ENCODE peak calls at places on chromosomes 13 and 19, in four cellular contexts. One of them, this sample, is unnamed.

GRCh38 chr13:96100457-96101220 is 10.7 kb downstream of the HS6ST3 start:
- DNase-seq in neuronal stem cell: no peak
- DNase-seq in H9: no peak
- DNase-seq in trophoblast cell: no peak
- DNase-seq in this sample: peak

GRCh38 chr19:33395561-33396550 is 22.3 kb downstream of the CEBPG start:
- DNase-seq in neuronal stem cell: no peak
- DNase-seq in H9: no peak
- DNase-seq in trophoblast cell: no peak
- DNase-seq in this sample: no peak

GRCh38 chr13:108877300-108877699 is 247.9 kb downstream of the MYO16 start:
- DNase-seq in neuronal stem cell: no peak
- DNase-seq in H9: no peak
- DNase-seq in trophoblast cell: no peak
- DNase-seq in this sample: no peak

GRCh38 chr19:45601524-45602522 is at the start of gene GPR4:
- DNase-seq in neuronal stem cell: no peak
- DNase-seq in H9: peak
- DNase-seq in trophoblast cell: no peak
- DNase-seq in this sample: peak

GRCh38 chr19:44753932-44754742 is 5.6 kb downstream of the BCL3 start:
- DNase-seq in neuronal stem cell: no peak
- DNase-seq in H9: peak
- DNase-seq in trophoblast cell: peak
- DNase-seq in this sample: peak

GRCh38 chr13:32733685-32734084 is 147.4 kb downstream of the PDS5B start:
- DNase-seq in neuronal stem cell: no peak
- DNase-seq in H9: no peak
- DNase-seq in trophoblast cell: no peak
- DNase-seq in this sample: no peak

GRCh38 chr19:48963371-48964204 is 1.5 kb upstream of the FTL start:
- DNase-seq in neuronal stem cell: peak
- DNase-seq in H9: peak
- DNase-seq in trophoblast cell: no peak
- DNase-seq in this sample: peak

GRCh38 chr13:51230473-51231105 is 8.4 kb downstream of the FAM124A start:
- DNase-seq in neuronal stem cell: no peak
- DNase-seq in H9: peak
- DNase-seq in trophoblast cell: no peak
- DNase-seq in this sample: no peak

GRCh38 chr13:75307370-75307984 is 174.5 kb downstream of the TBC1D4 start:
- DNase-seq in neuronal stem cell: no peak
- DNase-seq in H9: no peak
- DNase-seq in trophoblast cell: no peak
- DNase-seq in this sample: no peak

DNA sequence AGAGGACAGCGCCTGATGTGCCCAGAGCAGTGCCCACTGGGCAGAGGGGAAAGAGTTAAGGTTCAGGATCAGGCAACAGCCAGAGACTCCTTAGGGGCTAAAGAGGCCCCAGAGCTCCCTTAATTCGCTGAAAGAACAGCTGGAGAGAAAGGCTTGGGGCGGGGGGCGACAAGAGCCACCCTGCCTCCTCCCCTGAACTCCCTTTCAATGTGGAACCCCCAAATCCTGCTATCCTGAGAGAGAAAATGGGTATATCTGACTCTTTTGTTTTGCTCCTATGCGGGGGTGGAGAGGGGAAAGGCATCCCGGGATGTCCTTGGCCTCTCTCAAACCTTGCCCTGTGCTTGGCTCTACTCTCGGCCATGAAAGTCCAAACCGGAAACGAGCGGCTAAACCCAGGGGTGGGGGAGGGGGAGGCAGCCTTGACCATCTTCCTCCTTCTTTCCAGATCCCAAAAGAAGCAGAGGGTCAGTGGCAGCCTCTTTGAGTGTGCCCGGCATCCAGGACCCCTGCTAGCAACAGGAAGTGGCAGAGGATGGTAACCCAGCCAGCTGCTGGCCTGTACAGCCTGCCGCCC is 4.7 kb downstream of the PRKACA start:
- DNase-seq in neuronal stem cell: no peak
- DNase-seq in H9: no peak
- DNase-seq in trophoblast cell: no peak
- DNase-seq in this sample: no peak
- H3K9ac ChIP-seq in neuronal stem cell: no peak
- H3K9ac ChIP-seq in H9: no peak
- H3K9ac ChIP-seq in trophoblast cell: no peak
- H3K9ac ChIP-seq in this sample: peak

GRCh38 chr19:34734601-34735103 is 609 bp downstream of the ZNF181 start:
- DNase-seq in neuronal stem cell: no peak
- DNase-seq in H9: no peak
- DNase-seq in trophoblast cell: peak
- DNase-seq in this sample: peak
- H4K8ac ChIP-seq in neuronal stem cell: no peak
- H4K8ac ChIP-seq in H9: peak
- H4K8ac ChIP-seq in trophoblast cell: peak
- H4K8ac ChIP-seq in this sample: no peak

DNA sequence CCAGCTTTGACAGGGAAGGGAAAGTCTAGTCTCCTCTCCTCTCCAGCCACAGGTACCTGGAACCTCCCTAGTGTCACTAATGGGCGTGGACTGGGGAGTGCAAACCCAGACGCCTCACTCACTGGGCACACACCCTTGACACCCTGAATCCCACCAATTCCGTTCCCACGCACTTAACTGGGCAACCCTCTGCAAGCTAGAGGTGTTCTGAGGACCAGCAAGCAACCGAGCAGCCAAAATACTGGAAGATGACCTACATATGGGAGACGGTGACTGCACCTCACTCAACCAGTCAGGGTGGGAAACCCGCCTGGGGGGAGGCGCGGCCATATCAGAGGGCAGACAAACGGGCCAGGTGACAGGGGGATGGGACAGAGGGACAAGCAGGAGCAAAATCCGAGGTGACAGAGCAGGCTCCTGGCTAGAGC is 991 bp downstream of the ABHD17A start:
- DNase-seq in neuronal stem cell: no peak
- DNase-seq in H9: no peak
- DNase-seq in trophoblast cell: no peak
- DNase-seq in this sample: no peak
- H3K4ac ChIP-seq in neuronal stem cell: no peak
- H3K4ac ChIP-seq in H9: no peak
- H3K4ac ChIP-seq in trophoblast cell: peak
- H3K4ac ChIP-seq in this sample: no peak

DNA sequence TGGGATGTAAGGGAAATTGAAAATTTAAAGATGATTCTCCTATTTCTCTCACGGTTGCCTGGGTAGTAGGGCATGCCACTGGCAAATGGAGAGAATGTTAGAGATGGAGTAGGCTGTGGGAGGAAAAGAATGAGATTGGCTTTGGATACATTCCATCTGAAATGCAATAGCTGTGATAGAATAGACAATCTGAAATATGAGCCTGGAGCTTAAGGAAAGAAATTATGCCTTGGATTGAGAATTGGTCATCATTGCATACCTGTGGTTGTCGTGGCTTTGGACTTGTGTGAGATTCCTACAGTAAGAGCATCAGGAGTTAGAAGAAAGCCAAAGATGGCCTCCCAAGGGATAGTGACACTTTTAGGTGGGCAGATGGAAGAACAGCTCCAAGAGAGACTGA is 305.1 kb upstream of the SLC10A2 start:
- DNase-seq in neuronal stem cell: no peak
- DNase-seq in H9: no peak
- DNase-seq in trophoblast cell: peak
- DNase-seq in this sample: no peak
- H3K9ac ChIP-seq in neuronal stem cell: no peak
- H3K9ac ChIP-seq in H9: no peak
- H3K9ac ChIP-seq in trophoblast cell: no peak
- H3K9ac ChIP-seq in this sample: no peak

GRCh38 chr19:2173388-2173787 is 9.7 kb downstream of the DOT1L start:
- DNase-seq in neuronal stem cell: no peak
- DNase-seq in H9: peak
- DNase-seq in trophoblast cell: no peak
- DNase-seq in this sample: no peak
- H4K8ac ChIP-seq in neuronal stem cell: no peak
- H4K8ac ChIP-seq in H9: no peak
- H4K8ac ChIP-seq in trophoblast cell: no peak
- H4K8ac ChIP-seq in this sample: no peak

DNA sequence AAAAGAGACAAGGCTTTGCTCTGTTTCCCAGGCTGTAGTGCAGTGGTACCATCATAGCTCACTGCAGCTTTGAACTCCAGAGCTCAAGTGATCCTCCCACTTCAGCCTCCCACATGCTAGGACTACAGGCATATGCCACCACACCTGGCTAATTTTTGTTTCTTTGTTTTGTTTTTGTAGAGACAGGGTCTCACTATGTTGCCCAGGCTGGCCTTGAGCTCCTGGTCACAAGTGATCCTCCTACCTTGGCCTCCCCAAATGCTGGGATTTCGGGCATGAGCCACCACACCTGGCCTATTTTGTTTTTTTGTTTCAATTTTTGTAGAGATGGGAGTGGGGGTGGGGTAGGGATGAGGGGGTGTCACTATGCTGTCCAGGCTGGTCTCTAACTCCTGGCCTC is 6.9 kb downstream of the WDR87 start:
- DNase-seq in neuronal stem cell: no peak
- DNase-seq in H9: no peak
- DNase-seq in trophoblast cell: no peak
- DNase-seq in this sample: no peak
- H3K4ac ChIP-seq in neuronal stem cell: no peak
- H3K4ac ChIP-seq in H9: no peak
- H3K4ac ChIP-seq in trophoblast cell: no peak
- H3K4ac ChIP-seq in this sample: no peak

GRCh38 chr19:55387736-55388497 is 2.2 kb downstream of the RPL28 start:
- DNase-seq in neuronal stem cell: no peak
- DNase-seq in H9: no peak
- DNase-seq in trophoblast cell: no peak
- DNase-seq in this sample: no peak
- H3K9ac ChIP-seq in neuronal stem cell: peak
- H3K9ac ChIP-seq in H9: peak
- H3K9ac ChIP-seq in trophoblast cell: peak
- H3K9ac ChIP-seq in this sample: peak

DNA sequence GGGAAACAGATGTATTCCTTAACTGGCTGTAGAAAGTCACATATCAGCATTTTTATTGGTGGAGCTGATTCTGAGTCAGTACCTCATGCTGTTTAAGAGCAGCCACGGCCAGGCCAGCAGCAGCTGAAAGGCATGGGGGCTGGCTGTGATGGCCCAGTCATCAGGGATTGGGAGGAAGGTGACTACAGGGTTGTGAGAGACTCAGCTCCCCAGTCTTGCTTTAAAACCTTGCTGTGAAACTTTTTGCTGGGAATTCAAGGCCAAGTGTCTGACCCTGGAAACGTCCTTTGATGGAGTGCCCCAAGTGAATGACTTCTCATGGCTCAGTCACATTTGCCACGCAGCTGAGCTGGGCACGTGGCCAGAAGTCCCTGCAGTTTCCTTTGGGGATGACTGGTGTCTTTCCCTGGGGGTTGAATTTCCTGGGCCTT is 39.1 kb upstream of the RNF113B start:
- DNase-seq in neuronal stem cell: no peak
- DNase-seq in H9: no peak
- DNase-seq in trophoblast cell: no peak
- DNase-seq in this sample: peak
- H4K8ac ChIP-seq in neuronal stem cell: no peak
- H4K8ac ChIP-seq in H9: no peak
- H4K8ac ChIP-seq in trophoblast cell: no peak
- H4K8ac ChIP-seq in this sample: no peak

GRCh38 chr13:94416454-94417080 is 62.9 kb downstream of the DCT start:
- DNase-seq in neuronal stem cell: peak
- DNase-seq in H9: peak
- DNase-seq in trophoblast cell: peak
- DNase-seq in this sample: peak
- H3K4ac ChIP-seq in neuronal stem cell: no peak
- H3K4ac ChIP-seq in H9: no peak
- H3K4ac ChIP-seq in trophoblast cell: no peak
- H3K4ac ChIP-seq in this sample: no peak

GRCh38 chr19:3784607-3785463 is 1.3 kb downstream of the MATK start:
- DNase-seq in neuronal stem cell: no peak
- DNase-seq in H9: peak
- DNase-seq in trophoblast cell: no peak
- DNase-seq in this sample: peak

GRCh38 chr19:3782330-3782729 is 3.9 kb downstream of the MATK start:
- DNase-seq in neuronal stem cell: no peak
- DNase-seq in H9: no peak
- DNase-seq in trophoblast cell: no peak
- DNase-seq in this sample: no peak

GRCh38 chr19:3783660-3784584 is 2.3 kb downstream of the MATK start:
- DNase-seq in neuronal stem cell: no peak
- DNase-seq in H9: peak
- DNase-seq in trophoblast cell: no peak
- DNase-seq in this sample: peak

GRCh38 chr19:3781603-3782002 is 4.6 kb downstream of the MATK start:
- DNase-seq in neuronal stem cell: no peak
- DNase-seq in H9: no peak
- DNase-seq in trophoblast cell: no peak
- DNase-seq in this sample: no peak

GRCh38 chr19:3782903-3783302 is 3.3 kb downstream of the MATK start:
- DNase-seq in neuronal stem cell: no peak
- DNase-seq in H9: peak
- DNase-seq in trophoblast cell: no peak
- DNase-seq in this sample: no peak
- H3K9ac ChIP-seq in neuronal stem cell: no peak
- H3K9ac ChIP-seq in H9: no peak
- H3K9ac ChIP-seq in trophoblast cell: no peak
- H3K9ac ChIP-seq in this sample: no peak